ENCODE peak calls at places on chromosome X, in four cellular contexts. X, V, D and J are unnamed samples.

GRCh38 chrX:65508851-65509250 is 25.7 kb downstream of the LAS1L start:
- DNase-seq in V (no peak), D (no peak), X (no peak), J (no peak)

GRCh38 chrX:48667504-48667903 is 16.1 kb upstream of the WAS start:
- DNase-seq in V (no peak), X (no peak), D (no peak), J (no peak)

GRCh38 chrX:9677098-9677739 is 88.4 kb downstream of the GPR143 start:
- DNase-seq in V (peak; percentile 32), X (no peak), D (no peak), J (no peak)

GRCh38 chrX:19865567-19866363 is 21.6 kb downstream of the SH3KBP1 start:
- DNase-seq in V (no peak), D (no peak), X (no peak), J (no peak)

GRCh38 chrX:153349952-153350351 is 16.0 kb downstream of the ZNF275 start:
- DNase-seq in X (no peak), V (no peak), D (no peak), J (no peak)

GRCh38 chrX:20347486-20347885 is 80.8 kb upstream of the RPS6KA3 start:
- DNase-seq in X (no peak), D (no peak), V (peak; percentile 33), J (no peak)

GRCh38 chrX:8984231-8984630 is 49.7 kb downstream of the FAM9B start:
- DNase-seq in D (no peak), X (no peak), V (no peak), J (no peak)

GRCh38 chrX:48709522-48710117 is 13.1 kb downstream of the SUV39H1 start:
- DNase-seq in X (no peak), D (no peak), V (no peak), J (no peak)

GRCh38 chrX:72002886-72003285 is 92.2 kb downstream of the NHSL2 start:
- DNase-seq in D (no peak), X (no peak), V (no peak), J (no peak)

GRCh38 chrX:110082156-110082555 is 79.2 kb downstream of the TMEM164 start:
- DNase-seq in D (no peak), X (no peak), V (peak; percentile 91), J (no peak)

GRCh38 chrX:115632455-115632854 is 71.5 kb downstream of the PLS3 start:
- DNase-seq in V (no peak), D (no peak), X (no peak), J (no peak)

GRCh38 chrX:39726810-39727209 is 370.9 kb downstream of the BCOR start:
- DNase-seq in D (no peak), X (no peak), V (no peak), J (no peak)

GRCh38 chrX:99914676-99915075 is 495.4 kb downstream of the PCDH19 start:
- DNase-seq in V (no peak), D (no peak), X (no peak), J (no peak)

GRCh38 chrX:9141496-9141895 is 107.6 kb upstream of the FAM9B start:
- DNase-seq in D (no peak), X (no peak), V (peak; percentile 34), J (no peak)

GRCh38 chrX:72536542-72536941 is 36.1 kb downstream of the HDAC8 start:
- DNase-seq in X (no peak), D (no peak), V (no peak), J (no peak)

GRCh38 chrX:19091596-19091995 is 30.7 kb downstream of the ADGRG2 start:
- DNase-seq in D (no peak), V (no peak), X (no peak), J (no peak)

GRCh38 chrX:31836479-31836878 is 764.6 kb upstream of the FTHL17 start:
- DNase-seq in X (no peak), D (no peak), V (peak; percentile 5), J (no peak)

GRCh38 chrX:10157545-10157944 is 770 bp downstream of the CLCN4 start:
- DNase-seq in D (no peak), V (peak; percentile 30), X (no peak), J (no peak)

DNA sequence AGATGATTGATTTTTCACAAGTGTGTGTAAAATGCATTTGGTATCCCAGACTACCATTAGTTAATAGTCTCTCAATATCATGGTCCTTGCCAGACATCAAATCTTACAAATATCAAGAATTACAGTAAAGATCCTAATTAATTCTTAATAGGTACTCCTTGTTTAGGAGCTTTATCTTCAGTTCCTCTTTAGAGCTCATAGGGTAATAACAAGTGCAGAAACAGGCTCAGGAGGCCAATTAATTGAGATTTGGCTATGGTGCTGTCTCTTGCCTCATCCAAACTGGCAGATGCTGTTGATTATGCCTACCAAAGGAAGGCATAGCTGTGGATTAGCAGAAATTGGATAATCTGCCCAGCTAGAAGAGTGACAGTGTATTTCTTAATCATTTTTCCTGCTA is 6.9 kb downstream of the MTMR1 start:
- DNase-seq in D (no peak), V (no peak), X (no peak), J (no peak)
- H3K36me3 ChIP-seq in D (no peaks in the 10 kb centered on the region), V (no peaks in the 10 kb centered on the region), X (no peaks in the 10 kb centered on the region), J (peaks cover 3% of the 10 kb centered on the region)

GRCh38 chrX:137212078-137212632 is 178.4 kb upstream of the GPR101 start:
- DNase-seq in X (no peak), V (no peak), D (no peak), J (no peak)
- H3K27me3 ChIP-seq in X (no peaks in the 10 kb centered on the region), V (no peaks in the 10 kb centered on the region), D (no peaks in the 10 kb centered on the region), J (no peaks in the 10 kb centered on the region)

DNA sequence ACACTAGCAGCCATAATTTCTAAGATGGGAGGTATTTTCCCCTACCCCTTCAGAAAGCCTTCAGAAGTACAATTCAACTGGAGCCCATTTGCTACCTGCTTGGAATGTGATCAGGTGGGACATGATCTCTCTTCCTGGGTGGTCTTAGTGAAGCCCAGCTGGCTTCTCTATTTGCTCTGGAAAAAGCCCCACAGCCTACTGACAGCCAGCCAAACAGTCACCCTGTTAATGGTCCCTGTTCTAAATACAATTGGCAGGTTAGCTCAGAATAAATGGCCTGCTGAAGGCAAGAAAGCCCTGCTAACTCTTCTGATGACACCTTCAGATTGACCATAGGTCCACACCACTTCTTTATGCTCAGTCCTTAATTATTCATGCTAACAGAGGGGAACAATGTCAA is 39.9 kb downstream of the HS6ST2 start:
- DNase-seq in X (no peak), D (no peak), V (no peak), J (no peak)
- H3K9me3 ChIP-seq in X (no peaks in the 10 kb centered on the region), D (no peaks in the 10 kb centered on the region), V (no peaks in the 10 kb centered on the region), J (no peaks in the 10 kb centered on the region)

GRCh38 chrX:47564438-47565085 is 3.6 kb downstream of the ARAF start:
- DNase-seq in X (no peak), D (no peak), V (no peak), J (no peak)
- H3K36me3 ChIP-seq in X (peaks cover 42% of the 10 kb centered on the region), D (peaks cover 13% of the 10 kb centered on the region), V (peaks cover 3% of the 10 kb centered on the region), J (peaks cover 39% of the 10 kb centered on the region)

GRCh38 chrX:41047878-41048534 is 37.2 kb upstream of the USP9X start:
- DNase-seq in D (peak; percentile 63), X (no peak), V (no peak), J (no peak)
- H3K27me3 ChIP-seq in D (no peaks in the 10 kb centered on the region), X (no peaks in the 10 kb centered on the region), V (no peaks in the 10 kb centered on the region), J (no peaks in the 10 kb centered on the region)

GRCh38 chrX:69664693-69665092 is 48.8 kb downstream of the EDA start:
- DNase-seq in D (no peak), V (no peak), X (no peak), J (no peak)
- H3K9me3 ChIP-seq in D (peaks cover 6% of the 10 kb centered on the region), V (no peaks in the 10 kb centered on the region), X (no peaks in the 10 kb centered on the region), J (no peaks in the 10 kb centered on the region)